ENCODE peak calls at places on chromosomes 7 and 10, in four cellular contexts. One of them, this sample, is unnamed.

GRCh38 chr10:110007701-110008517 is at the start of gene ADD3:
- DNase-seq in GM23248: peak; percentile 98
- DNase-seq in lower leg skin: peak; percentile 99
- DNase-seq in cardiac fibroblast: peak; percentile 98
- DNase-seq in this sample: peak; percentile 86

GRCh38 chr7:4665661-4666060 is 16.4 kb upstream of the FOXK1 start:
- DNase-seq in GM23248: peak; percentile 88
- DNase-seq in lower leg skin: no peak
- DNase-seq in cardiac fibroblast: peak; percentile 90
- DNase-seq in this sample: no peak

GRCh38 chr10:32144817-32145688 is 88.8 kb upstream of the KIF5B start:
- DNase-seq in GM23248: no peak
- DNase-seq in lower leg skin: no peak
- DNase-seq in cardiac fibroblast: no peak
- DNase-seq in this sample: no peak

GRCh38 chr7:134820778-134821177 is 41.3 kb downstream of the CALD1 start:
- DNase-seq in GM23248: no peak
- DNase-seq in lower leg skin: no peak
- DNase-seq in cardiac fibroblast: no peak
- DNase-seq in this sample: no peak

GRCh38 chr10:130479146-130479545 is 343.0 kb downstream of the GLRX3 start:
- DNase-seq in GM23248: no peak
- DNase-seq in lower leg skin: no peak
- DNase-seq in cardiac fibroblast: no peak
- DNase-seq in this sample: no peak

GRCh38 chr7:123795917-123796316 is 47.1 kb upstream of the WASL start:
- DNase-seq in GM23248: no peak
- DNase-seq in lower leg skin: no peak
- DNase-seq in cardiac fibroblast: no peak
- DNase-seq in this sample: no peak

GRCh38 chr7:150848561-150849115 is 3.7 kb upstream of the AOC1 start:
- DNase-seq in GM23248: no peak
- DNase-seq in lower leg skin: peak; percentile 54
- DNase-seq in cardiac fibroblast: no peak
- DNase-seq in this sample: no peak

GRCh38 chr10:116621476-116621875 is 723 bp downstream of the PNLIPRP2 start:
- DNase-seq in GM23248: no peak
- DNase-seq in lower leg skin: no peak
- DNase-seq in cardiac fibroblast: no peak
- DNase-seq in this sample: no peak

GRCh38 chr10:72692057-72692891 is at the start of gene MCU:
- DNase-seq in GM23248: peak; percentile 99
- DNase-seq in lower leg skin: peak; percentile 99
- DNase-seq in cardiac fibroblast: peak; percentile 96
- DNase-seq in this sample: peak; percentile 94

GRCh38 chr7:68846926-68847325 is 751.3 kb upstream of the AUTS2 start:
- DNase-seq in GM23248: no peak
- DNase-seq in lower leg skin: no peak
- DNase-seq in cardiac fibroblast: no peak
- DNase-seq in this sample: no peak

GRCh38 chr7:124171068-124171467 is 138.2 kb upstream of the TMEM229A start:
- DNase-seq in GM23248: no peak
- DNase-seq in lower leg skin: no peak
- DNase-seq in cardiac fibroblast: peak; percentile 21
- DNase-seq in this sample: peak; percentile 9

GRCh38 chr7:25821225-25821624 is 330.8 kb upstream of the NFE2L3 start:
- DNase-seq in GM23248: no peak
- DNase-seq in lower leg skin: no peak
- DNase-seq in cardiac fibroblast: no peak
- DNase-seq in this sample: no peak

GRCh38 chr7:19105546-19105945 is 11.9 kb downstream of the TWIST1 start:
- DNase-seq in GM23248: peak; percentile 63
- DNase-seq in lower leg skin: no peak
- DNase-seq in cardiac fibroblast: no peak
- DNase-seq in this sample: no peak

GRCh38 chr7:19106308-19107141 is 10.9 kb downstream of the TWIST1 start:
- DNase-seq in GM23248: peak; percentile 64
- DNase-seq in lower leg skin: no peak
- DNase-seq in cardiac fibroblast: no peak
- DNase-seq in this sample: no peak

GRCh38 chr7:19107142-19107391 is 10.4 kb downstream of the TWIST1 start:
- DNase-seq in GM23248: no peak
- DNase-seq in lower leg skin: no peak
- DNase-seq in cardiac fibroblast: no peak
- DNase-seq in this sample: no peak

GRCh38 chr7:19108985-19109946 is 8.2 kb downstream of the TWIST1 start:
- DNase-seq in GM23248: peak; percentile 53
- DNase-seq in lower leg skin: no peak
- DNase-seq in cardiac fibroblast: no peak
- DNase-seq in this sample: no peak

DNA sequence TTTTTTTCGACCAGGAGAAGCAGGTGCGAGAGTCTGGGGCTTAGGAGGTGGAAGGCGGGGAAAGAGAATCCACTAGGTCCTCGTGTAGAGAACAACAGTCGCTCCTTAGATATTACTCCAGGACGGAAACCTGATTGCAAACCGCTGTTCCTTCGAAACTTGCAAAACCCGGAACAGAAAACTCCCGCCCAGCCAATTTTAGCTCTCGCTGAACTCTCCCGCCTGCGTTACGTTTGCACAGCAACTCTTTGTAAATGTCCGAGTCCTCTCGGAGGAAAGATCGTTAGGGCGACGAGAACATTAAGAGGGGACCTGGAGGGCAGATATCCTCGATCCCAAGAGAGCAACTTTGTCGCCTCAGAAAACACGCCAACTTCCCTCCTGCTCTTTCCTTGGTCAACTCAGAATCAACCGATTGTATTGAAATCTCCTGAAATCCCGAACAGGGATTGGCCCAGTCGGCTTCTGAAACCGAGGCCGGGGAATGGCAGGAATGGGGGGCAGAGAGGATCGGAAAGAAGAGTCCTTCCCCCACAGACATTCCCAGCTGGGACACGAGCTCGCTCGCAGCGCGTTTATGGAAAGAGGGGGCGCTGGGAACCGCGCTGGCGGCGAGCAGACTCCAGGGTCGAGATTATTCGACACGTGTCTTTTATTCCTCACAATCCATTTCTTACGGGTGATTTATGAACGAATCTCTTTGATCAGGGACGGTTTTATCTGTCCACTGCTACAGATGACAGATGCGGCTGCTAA is 9.9 kb downstream of the TWIST1 start:
- DNase-seq in GM23248: peak; percentile 88
- DNase-seq in lower leg skin: peak; percentile 90
- DNase-seq in cardiac fibroblast: peak; percentile 73
- DNase-seq in this sample: peak; percentile 43
- H3K4me3 ChIP-seq in GM23248: peak overlapping the region; percentile 88
- H3K4me3 ChIP-seq in lower leg skin: peak overlapping the region; percentile 6
- H3K4me3 ChIP-seq in cardiac fibroblast: peak overlapping the region; percentile 48
- H3K4me3 ChIP-seq in this sample: peak overlapping the region; percentile 39

DNA sequence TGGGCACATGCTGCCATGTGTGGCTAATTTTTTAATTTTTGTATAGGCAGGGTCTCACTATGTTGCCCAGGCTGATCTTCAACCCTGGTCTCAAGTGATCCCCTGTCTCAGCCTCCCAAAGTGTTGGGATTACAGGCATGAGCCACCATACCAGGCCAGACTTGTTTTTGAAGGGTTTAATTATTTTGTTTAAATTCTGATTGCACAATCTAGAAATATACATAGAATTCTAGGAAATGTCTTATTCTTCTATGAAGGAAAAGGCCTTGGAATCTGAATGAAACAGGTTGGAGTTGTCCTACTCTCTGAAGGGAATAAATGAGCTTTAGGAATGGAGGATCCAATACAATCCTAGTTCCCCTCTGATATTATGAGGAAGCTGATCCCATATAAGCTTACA is 15.5 kb upstream of the JCAD start:
- DNase-seq in GM23248: no peak
- DNase-seq in lower leg skin: no peak
- DNase-seq in cardiac fibroblast: no peak
- DNase-seq in this sample: no peak
- H3K4me3 ChIP-seq in GM23248: no peak overlapping the region
- H3K4me3 ChIP-seq in lower leg skin: no peak overlapping the region
- H3K4me3 ChIP-seq in cardiac fibroblast: no peak overlapping the region
- H3K4me3 ChIP-seq in this sample: no peak overlapping the region

DNA sequence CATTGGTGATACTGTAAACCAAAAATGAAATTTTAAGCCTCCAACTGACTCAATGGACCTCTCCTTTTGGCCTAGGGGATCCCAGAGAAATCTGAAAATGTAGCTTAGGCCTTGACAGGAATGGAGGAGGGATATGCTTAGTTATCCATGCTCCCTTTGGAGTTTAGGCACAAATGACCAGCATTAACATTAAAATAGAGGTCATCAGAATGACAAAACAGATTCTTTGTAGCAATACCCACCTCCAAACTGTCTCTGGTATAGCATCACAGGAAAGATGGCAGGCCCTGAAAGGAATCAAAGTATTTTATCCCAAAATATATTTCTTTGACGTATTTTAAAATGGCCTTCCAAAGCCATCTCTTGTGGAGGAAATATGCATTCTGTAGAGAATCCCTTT is 39.1 kb upstream of the LRRN3 start:
- DNase-seq in GM23248: no peak
- DNase-seq in lower leg skin: no peak
- DNase-seq in cardiac fibroblast: no peak
- DNase-seq in this sample: no peak
- H3K4me3 ChIP-seq in GM23248: no peak overlapping the region
- H3K4me3 ChIP-seq in lower leg skin: no peak overlapping the region
- H3K4me3 ChIP-seq in cardiac fibroblast: no peak overlapping the region
- H3K4me3 ChIP-seq in this sample: no peak overlapping the region

GRCh38 chr7:22185559-22185958 is 171.4 kb downstream of the RAPGEF5 start:
- DNase-seq in GM23248: no peak
- DNase-seq in lower leg skin: no peak
- DNase-seq in cardiac fibroblast: no peak
- DNase-seq in this sample: no peak

GRCh38 chr7:22190736-22191135 is 166.2 kb downstream of the RAPGEF5 start:
- DNase-seq in GM23248: no peak
- DNase-seq in lower leg skin: no peak
- DNase-seq in cardiac fibroblast: no peak
- DNase-seq in this sample: no peak

GRCh38 chr7:22189741-22190140 is 167.2 kb downstream of the RAPGEF5 start:
- DNase-seq in GM23248: no peak
- DNase-seq in lower leg skin: no peak
- DNase-seq in cardiac fibroblast: no peak
- DNase-seq in this sample: no peak

GRCh38 chr7:22189230-22189629 is 167.7 kb downstream of the RAPGEF5 start:
- DNase-seq in GM23248: no peak
- DNase-seq in lower leg skin: no peak
- DNase-seq in cardiac fibroblast: no peak
- DNase-seq in this sample: no peak

GRCh38 chr7:22187691-22188348 is 169.1 kb downstream of the RAPGEF5 start:
- DNase-seq in GM23248: no peak
- DNase-seq in lower leg skin: no peak
- DNase-seq in cardiac fibroblast: no peak
- DNase-seq in this sample: no peak
- H3K4me3 ChIP-seq in GM23248: no peak overlapping the region
- H3K4me3 ChIP-seq in lower leg skin: no peak overlapping the region
- H3K4me3 ChIP-seq in cardiac fibroblast: no peak overlapping the region
- H3K4me3 ChIP-seq in this sample: no peak overlapping the region